ENCODE peak calls at places on chromosomes 1 and 21, in nine cellular contexts. E is mesothelial cell of epicardium, H is fibroblast of pulmonary artery, W is cardiac muscle cell, Y is ovary, T is heart right ventricle, Q is psoas muscle, C is RWPE1, V is fibroblast of the aortic adventitia. Z is an unnamed sample.
A peak's percentile ranks its signal among the peaks of the same experiment; 100 is the strongest.

GRCh38 chr1:196690582-196690981 is 38.7 kb downstream of the CFH start:
- DNase-seq in E (no peak), H (no peak), W (no peak), Y (no peak), T (no peak), Q (no peak), C (no peak), V (no peak), Z (no peak)

GRCh38 chr21:28283652-28284490 is 708.8 kb downstream of the LTN1 start:
- DNase-seq in E (no peak), H (peak; percentile 98), W (peak; percentile 98), Y (no peak), T (no peak), Q (no peak), C (no peak), V (peak; percentile 100), Z (no peak)

GRCh38 chr1:183363967-183364366 is 54.2 kb downstream of the NMNAT2 start:
- DNase-seq in E (no peak), H (peak; percentile 87), W (peak; percentile 72), Y (no peak), T (no peak), Q (no peak), C (no peak), V (peak; percentile 24), Z (no peak)

GRCh38 chr1:8818325-8818775 is 910 bp upstream of the RERE start:
- DNase-seq in E (no peak), H (peak; percentile 89), W (peak; percentile 75), Y (peak; percentile 66), T (no peak), Q (no peak), C (peak; percentile 69), V (peak; percentile 80), Z (peak; percentile 49)

GRCh38 chr1:44035726-44036408 is 4.6 kb upstream of the SLC6A9 start:
- DNase-seq in E (no peak), H (peak; percentile 31), W (peak; percentile 68), Y (no peak), T (peak; percentile 38), Q (peak; percentile 36), C (no peak), V (peak; percentile 53), Z (no peak)

GRCh38 chr1:28582248-28582615 is 9.8 kb upstream of the RAB42 start:
- DNase-seq in E (no peak), H (peak; percentile 54), W (peak; percentile 58), Y (peak; percentile 38), T (no peak), Q (no peak), C (peak; percentile 25), V (peak; percentile 62), Z (no peak)

GRCh38 chr1:180353930-180354329 is 123.9 kb downstream of the LHX4 start:
- DNase-seq in E (no peak), H (no peak), W (no peak), Y (no peak), T (no peak), Q (no peak), C (no peak), V (no peak), Z (no peak)

GRCh38 chr1:998051-998821 is 1.7 kb downstream of the HES4 start:
- DNase-seq in E (peak; percentile 51), H (no peak), W (no peak), Y (no peak), T (peak; percentile 31), Q (peak; percentile 12), C (no peak), V (no peak), Z (peak; percentile 84)

GRCh38 chr1:234240680-234241079 is 132.6 kb upstream of the COA6 start:
- DNase-seq in E (no peak), H (no peak), W (no peak), Y (no peak), T (no peak), Q (no peak), C (peak; percentile 27), V (no peak), Z (no peak)

GRCh38 chr1:227949341-227949921 is 1.7 kb upstream of the WNT9A start:
- DNase-seq in E (no peak), H (no peak), W (no peak), Y (no peak), T (no peak), Q (no peak), C (no peak), V (no peak), Z (peak; percentile 36)

GRCh38 chr1:68145418-68146126 is 86.8 kb downstream of the WLS start:
- DNase-seq in E (no peak), H (no peak), W (no peak), Y (peak; percentile 35), T (no peak), Q (no peak), C (peak; percentile 29), V (no peak), Z (no peak)

GRCh38 chr1:31811605-31812004 is 4.2 kb downstream of the SPOCD1 start:
- DNase-seq in E (no peak), H (peak; percentile 63), W (peak; percentile 70), Y (no peak), T (no peak), Q (no peak), C (no peak), V (peak; percentile 40), Z (peak; percentile 28)

GRCh38 chr1:236568285-236568894 is 35.9 kb downstream of the HEATR1 start:
- DNase-seq in E (no peak), H (peak; percentile 8), W (peak; percentile 9), Y (no peak), T (no peak), Q (no peak), C (no peak), V (peak; percentile 61), Z (no peak)

GRCh38 chr1:27868932-27869718 is 3.2 kb upstream of the THEMIS2 start:
- DNase-seq in E (no peak), H (no peak), W (no peak), Y (no peak), T (peak; percentile 26), Q (no peak), C (no peak), V (no peak), Z (peak; percentile 46)

GRCh38 chr1:202596638-202597037 is 113.6 kb downstream of the SYT2 start:
- DNase-seq in E (no peak), H (no peak), W (no peak), Y (no peak), T (no peak), Q (no peak), C (no peak), V (no peak), Z (peak; percentile 38)

GRCh38 chr1:202605515-202605914 is 104.7 kb downstream of the SYT2 start:
- DNase-seq in E (no peak), H (no peak), W (no peak), Y (no peak), T (no peak), Q (no peak), C (no peak), V (no peak), Z (no peak)

GRCh38 chr1:202599669-202600431 is 110.4 kb downstream of the SYT2 start:
- DNase-seq in E (no peak), H (peak; percentile 88), W (peak; percentile 90), Y (peak; percentile 61), T (peak; percentile 57), Q (peak; percentile 67), C (peak; percentile 89), V (peak; percentile 85), Z (peak; percentile 38)

GRCh38 chr1:202597090-202597761 is 113.0 kb downstream of the SYT2 start:
- DNase-seq in E (no peak), H (no peak), W (no peak), Y (no peak), T (no peak), Q (no peak), C (no peak), V (no peak), Z (no peak)

DNA sequence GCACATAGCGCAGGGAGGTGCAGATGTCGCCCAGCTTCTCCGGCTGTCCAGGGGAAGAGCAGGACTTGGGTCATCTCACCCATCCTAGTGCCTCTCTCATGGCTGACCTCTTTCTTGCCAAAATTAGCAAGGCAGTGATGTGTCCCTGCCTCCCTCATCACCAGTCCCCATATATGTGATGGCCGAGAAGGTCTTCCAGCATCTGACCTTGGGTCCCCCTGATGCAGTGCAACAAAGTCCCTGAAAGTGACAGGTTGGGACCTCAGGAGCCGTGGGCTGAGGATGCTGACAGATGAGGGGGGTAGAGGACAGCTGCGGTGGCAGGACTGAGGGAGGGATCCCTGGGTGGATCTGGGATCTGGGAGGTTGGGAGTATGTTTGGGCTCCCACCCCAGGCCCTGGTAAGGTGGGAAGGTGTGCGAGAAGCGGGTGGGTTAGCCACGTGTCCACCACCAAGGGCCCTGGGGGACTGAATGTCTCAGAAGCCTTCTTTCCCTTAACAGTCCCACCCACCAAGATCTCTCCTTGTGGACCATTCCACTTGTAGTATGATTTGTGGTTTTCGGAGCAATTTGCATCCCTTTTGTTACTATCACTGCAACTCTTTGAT is 109.7 kb downstream of the SYT2 start:
- DNase-seq in E (no peak), H (no peak), W (no peak), Y (no peak), T (no peak), Q (no peak), C (no peak), V (no peak), Z (no peak)
- TF ChIP-seq CTCF in E (no peak), H (no peak), W (no peak), Y (no peak), T (no peak), Q (no peak), C (peak; percentile 44), V (no peak), Z (no peak)

DNA sequence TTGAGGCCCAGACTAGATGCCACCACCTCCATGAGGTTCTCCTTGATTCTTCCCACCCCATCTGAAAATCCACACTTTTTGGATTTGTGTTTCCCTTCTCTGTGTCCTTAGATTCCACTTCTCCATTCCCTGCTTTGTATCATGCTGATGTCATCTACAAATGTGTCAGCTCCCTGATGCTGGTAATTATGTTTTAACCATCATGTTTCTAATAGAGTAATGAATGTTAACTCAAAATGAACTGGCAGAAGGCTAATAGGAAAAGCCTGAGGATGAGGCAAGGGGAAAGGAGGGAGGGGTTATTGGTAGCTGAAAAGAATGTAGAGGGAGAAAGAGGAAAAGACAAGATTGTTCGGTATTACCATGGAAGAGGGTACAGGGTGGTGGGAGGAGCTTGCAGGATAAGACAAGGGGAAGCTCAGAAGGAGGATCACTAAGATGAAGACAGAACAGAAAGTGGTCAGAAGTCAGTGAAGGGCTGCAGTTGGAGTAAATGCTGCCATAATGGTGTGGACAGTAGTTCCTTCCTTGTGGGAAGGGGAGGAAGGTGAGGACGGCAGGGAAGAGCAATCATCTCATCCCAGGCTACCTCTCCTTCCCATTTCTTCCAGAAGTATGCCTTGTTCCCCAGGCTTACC is 150.9 kb downstream of the ZC3H11B start:
- DNase-seq in E (no peak), H (no peak), W (no peak), Y (no peak), T (no peak), Q (no peak), C (no peak), V (no peak), Z (no peak)
- TF ChIP-seq CTCF in E (no peak), H (no peak), W (no peak), Y (no peak), T (no peak), Q (no peak), C (no peak), V (no peak), Z (no peak)

GRCh38 chr1:237938553-237938952 is 47.8 kb upstream of the ZP4 start:
- DNase-seq in E (no peak), H (no peak), W (no peak), Y (no peak), T (no peak), Q (no peak), C (no peak), V (no peak), Z (no peak)
- TF ChIP-seq CTCF in E (peak; percentile 56), H (no peak), W (no peak), Y (no peak), T (no peak), Q (no peak), C (no peak), V (no peak), Z (no peak)

GRCh38 chr1:7558921-7559869 is 211.9 kb upstream of the VAMP3 start:
- DNase-seq in E (no peak), H (no peak), W (no peak), Y (no peak), T (no peak), Q (no peak), C (no peak), V (no peak), Z (no peak)
- TF ChIP-seq CTCF in E (no peak), H (no peak), W (no peak), Y (no peak), T (no peak), Q (no peak), C (no peak), V (no peak), Z (no peak)

Z was measured in upper lobe of left lung.